ENCODE peak calls at places on chromosome 1, in nine cellular contexts. F, K, G, R, O, Q, U, S and L are unnamed samples.

GRCh38 chr1:59427155-59427554 is 130.3 kb downstream of the FGGY start:
- DNase-seq in R (no peak), O (peak), U (no peak), S (no peak), Q (no peak), F (peak), K (peak), G (no peak), L (no peak)

GRCh38 chr1:113241237-113241636 is 149.1 kb upstream of the MAGI3 start:
- DNase-seq in O (no peak), R (no peak), Q (no peak), F (no peak), U (no peak), S (no peak), K (no peak), G (no peak), L (no peak)

GRCh38 chr1:86159800-86160199 is 3.2 kb upstream of the COL24A1 start:
- DNase-seq in Q (no peak), U (no peak), K (no peak), R (no peak), F (no peak), G (no peak), O (no peak), S (no peak), L (no peak)

GRCh38 chr1:8873506-8874229 is 4.8 kb downstream of the ENO1 start:
- DNase-seq in O (peak), G (peak), K (peak), S (peak), R (peak), U (peak), Q (peak), F (peak), L (peak)

GRCh38 chr1:204180133-204180532 is 14.0 kb upstream of the REN start:
- DNase-seq in Q (no peak), F (no peak), K (no peak), R (no peak), O (no peak), S (no peak), G (no peak), U (no peak), L (no peak)

GRCh38 chr1:230907472-230908205 is 39.3 kb upstream of the C1orf198 start:
- DNase-seq in S (no peak), U (no peak), R (no peak), G (no peak), Q (no peak), K (no peak), O (no peak), F (peak), L (no peak)

GRCh38 chr1:44074415-44074814 is 43.2 kb upstream of the SLC6A9 start:
- DNase-seq in R (no peak), F (no peak), S (no peak), Q (no peak), G (no peak), O (no peak), U (no peak), K (no peak), L (no peak)

GRCh38 chr1:94543003-94543402 is 1.4 kb upstream of the F3 start:
- DNase-seq in K (peak), F (peak), S (no peak), Q (no peak), G (no peak), U (no peak), O (no peak), R (no peak), L (no peak)

GRCh38 chr1:204296431-204296988 is 63.2 kb downstream of the PLEKHA6 start:
- DNase-seq in Q (no peak), R (peak), U (no peak), O (no peak), G (peak), K (peak), F (peak), S (peak), L (no peak)

GRCh38 chr1:47280142-47280541 is 33.8 kb downstream of the STIL start:
- DNase-seq in U (no peak), S (no peak), R (no peak), K (no peak), Q (no peak), F (peak), O (no peak), G (no peak), L (no peak)

GRCh38 chr1:205936846-205937707 is 6.2 kb downstream of the SLC26A9 start:
- DNase-seq in K (peak), Q (no peak), S (no peak), U (no peak), G (no peak), F (peak), R (no peak), O (no peak), L (no peak)

GRCh38 chr1:237756304-237756967 is 134.3 kb downstream of the ZP4 start:
- DNase-seq in U (no peak), O (no peak), K (no peak), R (peak), G (no peak), F (no peak), Q (no peak), S (no peak), L (no peak)

GRCh38 chr1:89262643-89263042 is 10.0 kb downstream of the GBP5 start:
- DNase-seq in S (no peak), K (peak), F (peak), R (no peak), G (no peak), O (no peak), U (no peak), Q (no peak), L (no peak)

GRCh38 chr1:172789840-172790239 is 130.9 kb downstream of the FASLG start:
- DNase-seq in R (no peak), Q (no peak), O (no peak), K (no peak), S (no peak), G (no peak), F (no peak), U (no peak), L (no peak)

GRCh38 chr1:201655243-201655642 is 116.3 kb downstream of the NAV1 start:
- DNase-seq in O (no peak), S (no peak), K (no peak), G (no peak), Q (no peak), U (no peak), R (no peak), F (peak), L (no peak)

GRCh38 chr1:25821112-25821476 is 1.3 kb downstream of the MTFR1L start:
- DNase-seq in R (no peak), U (no peak), K (no peak), Q (no peak), S (no peak), F (no peak), G (no peak), O (no peak), L (no peak)

GRCh38 chr1:36764796-36765195 is 269.5 kb downstream of the GRIK3 start:
- DNase-seq in S (no peak), O (no peak), R (no peak), K (no peak), U (no peak), F (no peak), G (no peak), Q (no peak), L (no peak)

GRCh38 chr1:221583481-221583880 is 158.4 kb downstream of the DUSP10 start:
- DNase-seq in K (no peak), F (peak), R (no peak), U (no peak), G (no peak), S (no peak), O (no peak), Q (no peak), L (no peak)